ENCODE peak calls at places on chromosome 5, in four cellular contexts. H is NCI-H1092 treated with DMSO at 0.1 percent for 48 hours, F is fibroblast of lung, U is tibial artery. V is an unnamed sample.

GRCh38 chr5:88683506-88684135 is 199.4 kb downstream of the MEF2C start:
- DNase-seq in H (peak), F (peak), U (no peak), V (peak)

GRCh38 chr5:32168460-32169033 is 5.6 kb downstream of the GOLPH3 start:
- DNase-seq in H (no peak), F (no peak), U (no peak), V (no peak)

GRCh38 chr5:142087920-142088679 is 20.5 kb upstream of the NDFIP1 start:
- DNase-seq in H (no peak), F (no peak), U (no peak), V (no peak)

GRCh38 chr5:32443145-32443540 is 1.4 kb downstream of the ZFR start:
- DNase-seq in H (no peak), F (peak), U (no peak), V (no peak)

GRCh38 chr5:59793000-59793399 is 100.5 kb downstream of the PDE4D start:
- DNase-seq in H (no peak), F (peak), U (peak), V (no peak)

GRCh38 chr5:150616024-150616470 is 24.4 kb upstream of the SYNPO start:
- DNase-seq in H (peak), F (peak), U (no peak), V (no peak)

GRCh38 chr5:103891151-103891550 is 328.6 kb upstream of the NUDT12 start:
- DNase-seq in H (no peak), F (peak), U (no peak), V (no peak)

GRCh38 chr5:95817430-95817829 is 5.1 kb downstream of the GLRX start:
- DNase-seq in H (no peak), F (peak), U (no peak), V (no peak)

GRCh38 chr5:115671939-115672338 is 46.1 kb upstream of the TMED7 start:
- DNase-seq in H (no peak), F (peak), U (no peak), V (no peak)

GRCh38 chr5:137708796-137709559 is 26.9 kb downstream of the KLHL3 start:
- DNase-seq in H (peak), F (no peak), U (no peak), V (no peak)

GRCh38 chr5:82356808-82357671 is 78.9 kb upstream of the RPS23 start:
- DNase-seq in H (no peak), F (peak), U (peak), V (no peak)

GRCh38 chr5:42930934-42931333 is 109.2 kb downstream of the ANXA2R start:
- DNase-seq in H (no peak), F (no peak), U (no peak), V (no peak)

GRCh38 chr5:142886211-142886610 is 116.0 kb downstream of the ARHGAP26 start:
- DNase-seq in H (no peak), F (peak), U (no peak), V (no peak)

GRCh38 chr5:135309391-135310327 is 89.4 kb downstream of the MACROH2A1 start:
- DNase-seq in H (no peak), F (no peak), U (no peak), V (no peak)

GRCh38 chr5:2861605-2862004 is 110.1 kb upstream of the IRX2 start:
- DNase-seq in H (no peak), F (no peak), U (no peak), V (no peak)

GRCh38 chr5:102910240-102911226 is 155.4 kb downstream of the PAM start:
- DNase-seq in H (no peak), F (peak), U (no peak), V (no peak)

GRCh38 chr5:154479160-154479943 is 1.3 kb upstream of the HAND1 start:
- DNase-seq in H (no peak), F (no peak), U (no peak), V (no peak)

GRCh38 chr5:37005252-37005651 is 128.7 kb downstream of the NIPBL start:
- DNase-seq in H (no peak), F (peak), U (no peak), V (no peak)

GRCh38 chr5:179755022-179755421 is 22.4 kb downstream of the MAML1 start:
- DNase-seq in H (no peak), F (peak), U (no peak), V (no peak)